ENCODE peak calls at places on chromosomes 11 and 22, in four cellular contexts. W, S, I and N are unnamed samples.

GRCh38 chr11:1161410-1162152 is 3.8 kb downstream of the MUC5AC start:
- DNase-seq in W (no peak), S (no peak), I (no peak), N (no peak)

GRCh38 chr22:25402501-25403283 is 161.8 kb upstream of the GRK3 start:
- DNase-seq in W (no peak), S (no peak), I (no peak), N (no peak)

GRCh38 chr11:48172818-48173609 is 43.6 kb upstream of the OR4B1 start:
- DNase-seq in W (peak; percentile 65), S (peak; percentile 58), I (peak; percentile 45), N (no peak)

GRCh38 chr11:117875397-117876048 is 935 bp downstream of the FXYD6 start:
- DNase-seq in W (no peak), S (no peak), I (peak; percentile 12), N (no peak)

GRCh38 chr11:97610000-97610399 is 1220.2 kb downstream of the JRKL start:
- DNase-seq in W (no peak), S (no peak), I (no peak), N (no peak)

GRCh38 chr11:10680956-10681487 is 12.5 kb downstream of the IRAG1 start:
- DNase-seq in W (no peak), S (no peak), I (no peak), N (no peak)

GRCh38 chr22:49925525-49926128 is 7.2 kb downstream of the CRELD2 start:
- DNase-seq in W (no peak), S (no peak), I (peak; percentile 75), N (no peak)

GRCh38 chr11:121236115-121237001 is 56.2 kb upstream of the SC5D start:
- DNase-seq in W (no peak), S (peak; percentile 55), I (no peak), N (no peak)

GRCh38 chr11:129312741-129313587 is 62.7 kb upstream of the BARX2 start:
- DNase-seq in W (no peak), S (peak; percentile 24), I (no peak), N (no peak)

GRCh38 chr11:4766420-4767043 is 3.2 kb downstream of the OR51F1 start:
- DNase-seq in W (no peak), S (no peak), I (no peak), N (no peak)

GRCh38 chr11:75430692-75431532 is 2.1 kb downstream of the KLHL35 start:
- DNase-seq in W (no peak), S (no peak), I (no peak), N (no peak)

GRCh38 chr11:118002010-118002540 is 15.9 kb downstream of the IL10RA start:
- DNase-seq in W (no peak), S (no peak), I (no peak), N (no peak)

GRCh38 chr22:42080287-42080686 is 787 bp downstream of the SMDT1 start:
- DNase-seq in W (no peak), S (peak; percentile 46), I (no peak), N (peak; percentile 56)

GRCh38 chr11:62602141-62603071 is 741 bp upstream of the MTA2 start:
- DNase-seq in W (no peak), S (no peak), I (peak; percentile 15), N (peak; percentile 51)

GRCh38 chr22:29071261-29072045 is 1.4 kb upstream of the KREMEN1 start:
- DNase-seq in W (peak; percentile 39), S (no peak), I (peak; percentile 16), N (no peak)

GRCh38 chr11:4991066-4991465 is 3.6 kb upstream of the OR51L1 start:
- DNase-seq in W (no peak), S (peak; percentile 5), I (no peak), N (no peak)

GRCh38 chr22:29716814-29717213 is 3.0 kb upstream of the CABP7 start:
- DNase-seq in W (peak; percentile 84), S (peak; percentile 66), I (no peak), N (peak; percentile 71)

GRCh38 chr11:44823920-44824704 is 97.3 kb downstream of the TSPAN18 start:
- DNase-seq in W (no peak), S (no peak), I (no peak), N (no peak)

GRCh38 chr11:45078236-45079074 is 68.0 kb upstream of the PRDM11 start:
- DNase-seq in W (no peak), S (no peak), I (no peak), N (no peak)

GRCh38 chr11:45109400-45109799 is 37.0 kb upstream of the PRDM11 start:
- DNase-seq in W (no peak), S (no peak), I (no peak), N (no peak)

GRCh38 chr22:31945971-31946680 is 1.8 kb downstream of the YWHAH start:
- DNase-seq in W (no peak), S (no peak), I (no peak), N (no peak)

GRCh38 chr11:86174101-86175046 is 70.2 kb upstream of the EED start:
- DNase-seq in W (no peak), S (peak; percentile 96), I (no peak), N (no peak)

GRCh38 chr11:115256326-115257197 is 247.7 kb downstream of the CADM1 start:
- DNase-seq in W (no peak), S (no peak), I (no peak), N (no peak)

GRCh38 chr22:35978889-35979288 is 49.7 kb downstream of the RBFOX2 start:
- DNase-seq in W (no peak), S (no peak), I (no peak), N (no peak)

GRCh38 chr11:120400564-120401364 is 64.6 kb downstream of the ARHGEF12 start:
- DNase-seq in W (no peak), S (peak; percentile 97), I (no peak), N (peak; percentile 88)

GRCh38 chr22:44620129-44620840 is 81.7 kb upstream of the PRR5 start:
- DNase-seq in W (no peak), S (peak; percentile 49), I (peak; percentile 82), N (no peak)